ENCODE peak calls at places on chromosomes 6 and 20, in four cellular contexts. One of them, this sample, is unnamed.

GRCh38 chr20:2631228-2631627 is 21.2 kb upstream of the NOP56 start:
- DNase-seq in mammary epithelial cell: peak; percentile 16
- DNase-seq in hepatocyte: no peak
- DNase-seq in ovary: no peak
- DNase-seq in this sample: no peak

GRCh38 chr20:24899153-24899552 is 49.9 kb upstream of the CST7 start:
- DNase-seq in hepatocyte: no peak
- DNase-seq in mammary epithelial cell: no peak
- DNase-seq in ovary: no peak
- DNase-seq in this sample: no peak

GRCh38 chr6:154995241-154996162 is at the start of gene TIAM2:
- DNase-seq in ovary: no peak
- DNase-seq in mammary epithelial cell: no peak
- DNase-seq in hepatocyte: peak; percentile 68
- DNase-seq in this sample: no peak

GRCh38 chr6:13711384-13711725 is 280 bp downstream of the RANBP9 start:
- DNase-seq in hepatocyte: no peak
- DNase-seq in ovary: no peak
- DNase-seq in mammary epithelial cell: no peak
- DNase-seq in this sample: no peak

GRCh38 chr20:63978319-63979220 is 872 bp downstream of the SAMD10 start:
- DNase-seq in mammary epithelial cell: peak; percentile 66
- DNase-seq in ovary: peak; percentile 62
- DNase-seq in hepatocyte: peak; percentile 90
- DNase-seq in this sample: no peak

GRCh38 chr20:16243470-16243869 is 329.8 kb downstream of the KIF16B start:
- DNase-seq in hepatocyte: no peak
- DNase-seq in ovary: no peak
- DNase-seq in mammary epithelial cell: no peak
- DNase-seq in this sample: no peak

GRCh38 chr20:8066662-8067061 is 47.1 kb upstream of the TMX4 start:
- DNase-seq in hepatocyte: no peak
- DNase-seq in mammary epithelial cell: no peak
- DNase-seq in ovary: no peak
- DNase-seq in this sample: no peak

GRCh38 chr6:119322715-119323350 is 26.7 kb downstream of the MAN1A1 start:
- DNase-seq in ovary: no peak
- DNase-seq in mammary epithelial cell: no peak
- DNase-seq in hepatocyte: no peak
- DNase-seq in this sample: no peak

GRCh38 chr6:147423111-147423510 is 85.4 kb upstream of the SAMD5 start:
- DNase-seq in ovary: no peak
- DNase-seq in mammary epithelial cell: no peak
- DNase-seq in hepatocyte: no peak
- DNase-seq in this sample: no peak

GRCh38 chr6:43990627-43991619 is 136.3 kb downstream of the MRPL14 start:
- DNase-seq in mammary epithelial cell: no peak
- DNase-seq in hepatocyte: peak; percentile 90
- DNase-seq in ovary: peak; percentile 44
- DNase-seq in this sample: no peak

GRCh38 chr6:3195695-3196497 is 31.6 kb downstream of the TUBB2B start:
- DNase-seq in ovary: no peak
- DNase-seq in hepatocyte: no peak
- DNase-seq in mammary epithelial cell: no peak
- DNase-seq in this sample: no peak

GRCh38 chr20:63130654-63131577 is 85.0 kb downstream of the YTHDF1 start:
- DNase-seq in mammary epithelial cell: no peak
- DNase-seq in ovary: no peak
- DNase-seq in hepatocyte: no peak
- DNase-seq in this sample: no peak

GRCh38 chr6:3750324-3751018 is 1.0 kb downstream of the PXDC1 start:
- DNase-seq in hepatocyte: peak; percentile 89
- DNase-seq in mammary epithelial cell: peak; percentile 71
- DNase-seq in ovary: peak; percentile 86
- DNase-seq in this sample: no peak

GRCh38 chr20:38888059-38888831 is 38.0 kb upstream of the FAM83D start:
- DNase-seq in ovary: no peak
- DNase-seq in mammary epithelial cell: peak; percentile 28
- DNase-seq in hepatocyte: peak; percentile 17
- DNase-seq in this sample: no peak

DNA sequence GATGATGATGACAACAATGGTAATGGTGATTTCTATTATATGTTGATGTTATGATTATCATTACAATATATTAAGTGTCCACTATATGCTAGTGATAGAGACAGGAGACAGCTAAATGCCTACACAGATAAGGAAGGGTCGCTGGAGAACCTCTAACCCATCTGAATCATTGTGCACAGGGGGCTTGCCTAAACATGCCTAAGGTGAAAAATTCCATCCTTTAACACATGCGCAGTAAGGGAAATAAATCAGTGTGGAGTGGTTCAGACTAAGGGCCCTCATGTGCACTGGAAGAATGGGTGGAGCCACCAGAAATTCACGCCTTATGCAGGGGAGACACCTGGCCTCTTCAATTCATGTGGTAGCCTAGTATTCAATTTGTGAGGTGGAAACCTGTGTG is 120.4 kb downstream of the TPBG start:
- DNase-seq in mammary epithelial cell: peak; percentile 17
- DNase-seq in hepatocyte: no peak
- DNase-seq in ovary: no peak
- DNase-seq in this sample: no peak
- H3K9me3 ChIP-seq in mammary epithelial cell: peaks cover 12% of the 10 kb centered on the region
- H3K9me3 ChIP-seq in hepatocyte: peaks cover 5% of the 10 kb centered on the region
- H3K9me3 ChIP-seq in ovary: no peaks in the 10 kb centered on the region
- H3K9me3 ChIP-seq in this sample: no peaks in the 10 kb centered on the region

DNA sequence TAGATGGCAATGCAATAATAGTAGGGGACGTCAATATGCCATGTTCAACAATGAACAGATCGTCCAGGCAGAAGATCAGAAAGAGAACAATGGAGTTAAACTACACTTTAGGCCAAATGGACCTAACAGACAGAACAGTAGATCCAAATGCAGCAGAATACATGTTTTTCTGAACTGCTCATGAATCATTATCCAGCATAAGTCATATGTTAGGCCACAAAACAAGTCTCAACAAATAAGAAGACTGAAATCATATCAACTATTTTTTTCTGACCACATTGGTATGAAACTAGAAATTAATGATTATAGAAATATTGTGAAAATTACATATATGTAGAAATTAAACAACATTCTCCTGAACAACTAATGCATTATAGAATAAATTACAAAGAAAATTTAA is 10.2 kb upstream of the DEFB125 start:
- DNase-seq in mammary epithelial cell: peak; percentile 58
- DNase-seq in hepatocyte: no peak
- DNase-seq in ovary: no peak
- DNase-seq in this sample: no peak
- H3K9me3 ChIP-seq in mammary epithelial cell: no peaks in the 10 kb centered on the region
- H3K9me3 ChIP-seq in hepatocyte: no peaks in the 10 kb centered on the region
- H3K9me3 ChIP-seq in ovary: no peaks in the 10 kb centered on the region
- H3K9me3 ChIP-seq in this sample: no peaks in the 10 kb centered on the region

GRCh38 chr6:138231399-138231886 is 13.2 kb upstream of the PBOV1 start:
- DNase-seq in hepatocyte: peak; percentile 45
- DNase-seq in mammary epithelial cell: peak; percentile 5
- DNase-seq in ovary: no peak
- DNase-seq in this sample: no peak

GRCh38 chr6:138229072-138229471 is 10.8 kb upstream of the PBOV1 start:
- DNase-seq in ovary: no peak
- DNase-seq in hepatocyte: no peak
- DNase-seq in mammary epithelial cell: no peak
- DNase-seq in this sample: no peak

GRCh38 chr6:138227316-138227781 is 9.1 kb upstream of the PBOV1 start:
- DNase-seq in hepatocyte: peak; percentile 47
- DNase-seq in mammary epithelial cell: no peak
- DNase-seq in ovary: no peak
- DNase-seq in this sample: no peak

GRCh38 chr6:138230759-138231398 is 12.6 kb upstream of the PBOV1 start:
- DNase-seq in mammary epithelial cell: no peak
- DNase-seq in hepatocyte: no peak
- DNase-seq in ovary: no peak
- DNase-seq in this sample: no peak

GRCh38 chr6:138229663-138230194 is 11.4 kb upstream of the PBOV1 start:
- DNase-seq in mammary epithelial cell: no peak
- DNase-seq in hepatocyte: no peak
- DNase-seq in ovary: no peak
- DNase-seq in this sample: no peak
- H3K9me3 ChIP-seq in mammary epithelial cell: no peaks in the 10 kb centered on the region
- H3K9me3 ChIP-seq in hepatocyte: no peaks in the 10 kb centered on the region
- H3K9me3 ChIP-seq in ovary: no peaks in the 10 kb centered on the region
- H3K9me3 ChIP-seq in this sample: no peaks in the 10 kb centered on the region

GRCh38 chr6:348860-349396 is 42.6 kb upstream of the IRF4 start:
- DNase-seq in mammary epithelial cell: no peak
- DNase-seq in ovary: no peak
- DNase-seq in hepatocyte: no peak
- DNase-seq in this sample: no peak

GRCh38 chr6:350371-350770 is 41.2 kb upstream of the IRF4 start:
- DNase-seq in mammary epithelial cell: no peak
- DNase-seq in ovary: no peak
- DNase-seq in hepatocyte: no peak
- DNase-seq in this sample: no peak

GRCh38 chr6:351011-351866 is 40.3 kb upstream of the IRF4 start:
- DNase-seq in ovary: peak; percentile 61
- DNase-seq in hepatocyte: no peak
- DNase-seq in mammary epithelial cell: no peak
- DNase-seq in this sample: no peak

GRCh38 chr6:347951-348859 is 43.3 kb upstream of the IRF4 start:
- DNase-seq in hepatocyte: no peak
- DNase-seq in ovary: no peak
- DNase-seq in mammary epithelial cell: no peak
- DNase-seq in this sample: no peak

GRCh38 chr6:349491-349921 is 42.0 kb upstream of the IRF4 start:
- DNase-seq in hepatocyte: no peak
- DNase-seq in mammary epithelial cell: no peak
- DNase-seq in ovary: no peak
- DNase-seq in this sample: no peak
- H3K9me3 ChIP-seq in hepatocyte: no peaks in the 10 kb centered on the region
- H3K9me3 ChIP-seq in mammary epithelial cell: peaks cover 8% of the 10 kb centered on the region
- H3K9me3 ChIP-seq in ovary: no peaks in the 10 kb centered on the region
- H3K9me3 ChIP-seq in this sample: no peaks in the 10 kb centered on the region

GRCh38 chr20:60900581-60900980 is 351.5 kb upstream of the CDH4 start:
- DNase-seq in ovary: no peak
- DNase-seq in hepatocyte: no peak
- DNase-seq in mammary epithelial cell: no peak
- DNase-seq in this sample: no peak
- H3K9me3 ChIP-seq in ovary: no peaks in the 10 kb centered on the region
- H3K9me3 ChIP-seq in hepatocyte: no peaks in the 10 kb centered on the region
- H3K9me3 ChIP-seq in mammary epithelial cell: no peaks in the 10 kb centered on the region
- H3K9me3 ChIP-seq in this sample: no peaks in the 10 kb centered on the region